ENCODE peak calls at places on chromosomes 11 and 22, in five cellular contexts. U, Q, P, K and S are unnamed samples.

GRCh38 chr22:27136596-27136995 is 479.2 kb downstream of the MIAT start:
- DNase-seq in Q (no peak), U (no peak), P (no peak), K (no peak), S (no peak)

GRCh38 chr11:93519179-93519578 is 24.0 kb downstream of the SMCO4 start:
- DNase-seq in K (no peak), U (no peak), Q (no peak), P (no peak), S (no peak)

GRCh38 chr22:20243545-20244249 is 24.4 kb downstream of the RTN4R start:
- DNase-seq in Q (peak; percentile 93), K (peak; percentile 19), P (peak; percentile 78), U (peak; percentile 42), S (peak; percentile 48)

GRCh38 chr11:74822187-74822586 is 73.5 kb downstream of the RNF169 start:
- DNase-seq in U (no peak), P (no peak), K (no peak), Q (no peak), S (no peak)

GRCh38 chr11:74871037-74871436 is 77.9 kb downstream of the XRRA1 start:
- DNase-seq in P (no peak), K (no peak), U (no peak), Q (no peak), S (no peak)

GRCh38 chr11:36095716-36096115 is 151.9 kb downstream of the LDLRAD3 start:
- DNase-seq in U (no peak), Q (no peak), P (no peak), K (no peak), S (no peak)

GRCh38 chr11:67374571-67375276 is 1.3 kb upstream of the CLCF1 start:
- DNase-seq in U (no peak), Q (no peak), K (no peak), P (no peak), S (no peak)

GRCh38 chr22:39908737-39909136 is 7.9 kb downstream of the GRAP2 start:
- DNase-seq in Q (no peak), P (no peak), K (no peak), U (no peak), S (peak; percentile 45)

GRCh38 chr11:17012179-17012578 is 2.0 kb downstream of the PLEKHA7 start:
- DNase-seq in K (no peak), P (no peak), Q (no peak), U (peak; percentile 31), S (no peak)

GRCh38 chr11:130092661-130093060 is 23.0 kb downstream of the APLP2 start:
- DNase-seq in K (no peak), Q (no peak), U (no peak), P (no peak), S (no peak)

GRCh38 chr11:10460611-10461275 is 5.7 kb downstream of the AMPD3 start:
- DNase-seq in P (peak; percentile 25), K (no peak), Q (no peak), U (no peak), S (no peak)

GRCh38 chr11:114350022-114350421 is 50.3 kb downstream of the C11orf71 start:
- DNase-seq in U (no peak), P (no peak), Q (no peak), K (no peak), S (no peak)

GRCh38 chr22:24157783-24158170 is 23.5 kb upstream of the SUSD2 start:
- DNase-seq in U (no peak), P (no peak), K (no peak), Q (no peak), S (no peak)

GRCh38 chr11:105838668-105839403 is 183.2 kb downstream of the MSANTD4 start:
- DNase-seq in P (no peak), U (no peak), Q (no peak), K (peak; percentile 65), S (no peak)

GRCh38 chr11:126176853-126177470 is 34.5 kb downstream of the RPUSD4 start:
- DNase-seq in U (no peak), Q (no peak), P (no peak), K (no peak), S (no peak)

GRCh38 chr22:46846832-46847355 is 84.4 kb downstream of the TBC1D22A start:
- DNase-seq in K (no peak), Q (no peak), U (no peak), P (no peak), S (no peak)

GRCh38 chr11:107757661-107758060 is 45.8 kb upstream of the SLN start:
- DNase-seq in U (no peak), P (no peak), Q (no peak), K (no peak), S (no peak)

GRCh38 chr11:121754603-121755002 is 301.8 kb upstream of the SORL1-AS1 start:
- DNase-seq in P (no peak), K (no peak), U (no peak), Q (no peak), S (no peak)

GRCh38 chr22:28570697-28571373 is 108.8 kb downstream of the TTC28 start:
- DNase-seq in K (no peak), U (no peak), Q (no peak), P (no peak), S (no peak)

GRCh38 chr11:393219-394033 is 583 bp upstream of the PKP3 start:
- DNase-seq in U (peak; percentile 59), P (no peak), Q (no peak), K (no peak), S (no peak)

GRCh38 chr22:19658967-19659804 is 55.1 kb upstream of the SEPTIN5 start:
- DNase-seq in P (no peak), Q (no peak), U (no peak), K (no peak), S (no peak)

GRCh38 chr11:3340025-3340424 is 38.9 kb downstream of the ZNF195 start:
- DNase-seq in K (peak; percentile 37), Q (no peak), P (no peak), U (peak; percentile 39), S (no peak)

GRCh38 chr11:14308114-14308896 is 50.7 kb downstream of the RRAS2 start:
- DNase-seq in Q (no peak), K (no peak), U (no peak), P (no peak), S (no peak)

GRCh38 chr11:6705905-6706535 is 22.9 kb upstream of the MRPL17 start:
- DNase-seq in K (no peak), U (peak; percentile 24), P (no peak), Q (no peak), S (no peak)

GRCh38 chr11:71252782-71253730 is 679 bp upstream of the SHANK2 start:
- DNase-seq in K (peak; percentile 89), Q (no peak), P (no peak), U (peak; percentile 70), S (no peak)

GRCh38 chr11:126229782-126230540 is 18.4 kb downstream of the FAM118B start:
- DNase-seq in P (no peak), U (no peak), Q (no peak), K (no peak), S (no peak)

GRCh38 chr11:124307093-124307492 is 6.7 kb downstream of the OR8D1 start:
- DNase-seq in Q (no peak), P (no peak), K (no peak), U (no peak), S (no peak)

GRCh38 chr22:50691521-50691920 is 18.9 kb downstream of the SHANK3 start:
- DNase-seq in K (no peak), P (no peak), U (no peak), Q (peak; percentile 20), S (no peak)

GRCh38 chr11:80466570-80466969 is 1025.7 kb upstream of the TENM4 start:
- DNase-seq in Q (no peak), K (no peak), U (no peak), P (no peak), S (no peak)

GRCh38 chr22:22210375-22210774 is 34.2 kb upstream of the VPREB1 start:
- DNase-seq in K (peak; percentile 78), U (no peak), P (no peak), Q (no peak), S (peak; percentile 12)